ENCODE peak calls at places on chromosomes 4 and X, in seven cellular contexts. R, X, O, J, M, K and H are unnamed samples.

GRCh38 chr4:3041192-3042142 is 32.9 kb downstream of the HTT-AS start:
- DNase-seq in K (no peak), M (peak; percentile 9), O (no peak), X (peak; percentile 39), R (peak; percentile 64), J (peak; percentile 79), H (no peak)

GRCh38 chr4:168882650-168883233 is 127.3 kb downstream of the CBR4 start:
- DNase-seq in M (no peak), R (peak; percentile 70), K (no peak), O (no peak), X (peak; percentile 79), J (no peak), H (no peak)

GRCh38 chr4:108109997-108110416 is 58.7 kb downstream of the LEF1 start:
- DNase-seq in R (no peak), J (no peak), O (no peak), M (no peak), X (no peak), K (no peak), H (no peak)

GRCh38 chr4:85703098-85703497 is 228.1 kb downstream of the ARHGAP24 start:
- DNase-seq in M (no peak), O (no peak), J (no peak), K (no peak), X (no peak), R (no peak), H (no peak)

GRCh38 chrX:22486326-22486725 is 213.6 kb downstream of the CBLL2 start:
- DNase-seq in J (no peak), M (no peak), R (no peak), K (no peak), O (no peak), X (no peak), H (no peak)

GRCh38 chrX:134718329-134719317 is 60.4 kb upstream of the PLAC1 start:
- DNase-seq in X (peak; percentile 89), R (peak; percentile 60), M (peak; percentile 98), K (no peak), O (no peak), J (peak; percentile 49), H (no peak)

GRCh38 chr4:163556650-163557391 is 62.3 kb downstream of the TMA16 start:
- DNase-seq in X (no peak), R (no peak), M (no peak), J (no peak), O (no peak), K (no peak), H (no peak)

GRCh38 chr4:151407466-151408379 is 1.3 kb upstream of the FHIP1A start:
- DNase-seq in M (no peak), J (peak; percentile 68), R (no peak), K (no peak), O (peak; percentile 10), X (no peak), H (peak; percentile 14)

GRCh38 chrX:112011376-112011775 is 71.2 kb downstream of the TRPC5 start:
- DNase-seq in J (no peak), X (no peak), M (no peak), R (no peak), O (peak; percentile 70), K (no peak), H (no peak)

GRCh38 chrX:12360991-12361598 is 222.8 kb downstream of the FRMPD4 start:
- DNase-seq in M (no peak), K (no peak), X (peak; percentile 53), O (no peak), R (no peak), J (no peak), H (no peak)

GRCh38 chrX:8815460-8816065 is 14.4 kb upstream of the FAM9A start:
- DNase-seq in J (no peak), X (peak; percentile 42), O (peak; percentile 66), M (peak; percentile 12), K (no peak), R (peak; percentile 52), H (peak; percentile 41)

GRCh38 chr4:169070895-169071218 is 60.8 kb upstream of the CBR4 start:
- DNase-seq in M (no peak), R (no peak), O (no peak), X (no peak), J (no peak), K (no peak), H (no peak)

GRCh38 chr4:123807866-123808265 is 411.3 kb downstream of the SPRY1 start:
- DNase-seq in O (no peak), K (no peak), R (no peak), J (no peak), X (no peak), M (no peak), H (no peak)
- TF ChIP-seq CTCF in O (no peak), K (no peak), R (no peak), J (no peak), X (no peak), M (no peak), H (no peak)

DNA sequence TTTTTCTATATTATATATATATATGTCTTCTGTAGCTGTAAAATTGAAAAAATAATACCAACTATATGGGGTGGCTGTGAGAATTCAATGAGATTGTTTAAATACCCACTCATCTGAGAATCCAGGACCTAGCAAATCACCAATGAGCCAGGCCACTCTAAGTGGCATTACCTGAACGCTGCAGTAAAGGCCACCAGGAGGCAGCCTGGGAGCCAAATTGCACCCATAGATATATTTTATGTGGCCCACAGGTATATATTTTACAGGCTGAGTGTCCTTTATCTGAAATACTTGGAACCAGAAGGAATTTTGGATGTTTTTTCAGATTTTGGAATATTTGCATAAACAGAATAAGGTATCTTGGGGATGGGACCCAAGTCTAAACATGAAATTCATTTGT is 58.2 kb upstream of the C4orf50 start:
- DNase-seq in J (no peak), R (no peak), M (no peak), K (no peak), O (no peak), X (no peak), H (no peak)
- TF ChIP-seq CTCF in J (no peak), R (no peak), M (peak; percentile 3), K (no peak), O (peak; percentile 56), X (no peak), H (peak; percentile 26)

GRCh38 chr4:4574052-4574451 is 32.2 kb upstream of the STX18 start:
- DNase-seq in R (no peak), K (no peak), J (no peak), X (no peak), M (no peak), O (no peak), H (no peak)

GRCh38 chr4:4574792-4575191 is 32.9 kb upstream of the STX18 start:
- DNase-seq in O (peak; percentile 28), X (peak; percentile 86), K (peak; percentile 37), M (peak; percentile 44), R (peak; percentile 84), J (peak; percentile 60), H (peak; percentile 29)

GRCh38 chr4:4572821-4573220 is 31.0 kb upstream of the STX18 start:
- DNase-seq in X (peak; percentile 27), K (no peak), O (no peak), R (no peak), J (no peak), M (no peak), H (no peak)

GRCh38 chr4:4577359-4577875 is 35.6 kb upstream of the STX18 start:
- DNase-seq in K (no peak), O (no peak), X (no peak), J (no peak), R (no peak), M (no peak), H (no peak)

DNA sequence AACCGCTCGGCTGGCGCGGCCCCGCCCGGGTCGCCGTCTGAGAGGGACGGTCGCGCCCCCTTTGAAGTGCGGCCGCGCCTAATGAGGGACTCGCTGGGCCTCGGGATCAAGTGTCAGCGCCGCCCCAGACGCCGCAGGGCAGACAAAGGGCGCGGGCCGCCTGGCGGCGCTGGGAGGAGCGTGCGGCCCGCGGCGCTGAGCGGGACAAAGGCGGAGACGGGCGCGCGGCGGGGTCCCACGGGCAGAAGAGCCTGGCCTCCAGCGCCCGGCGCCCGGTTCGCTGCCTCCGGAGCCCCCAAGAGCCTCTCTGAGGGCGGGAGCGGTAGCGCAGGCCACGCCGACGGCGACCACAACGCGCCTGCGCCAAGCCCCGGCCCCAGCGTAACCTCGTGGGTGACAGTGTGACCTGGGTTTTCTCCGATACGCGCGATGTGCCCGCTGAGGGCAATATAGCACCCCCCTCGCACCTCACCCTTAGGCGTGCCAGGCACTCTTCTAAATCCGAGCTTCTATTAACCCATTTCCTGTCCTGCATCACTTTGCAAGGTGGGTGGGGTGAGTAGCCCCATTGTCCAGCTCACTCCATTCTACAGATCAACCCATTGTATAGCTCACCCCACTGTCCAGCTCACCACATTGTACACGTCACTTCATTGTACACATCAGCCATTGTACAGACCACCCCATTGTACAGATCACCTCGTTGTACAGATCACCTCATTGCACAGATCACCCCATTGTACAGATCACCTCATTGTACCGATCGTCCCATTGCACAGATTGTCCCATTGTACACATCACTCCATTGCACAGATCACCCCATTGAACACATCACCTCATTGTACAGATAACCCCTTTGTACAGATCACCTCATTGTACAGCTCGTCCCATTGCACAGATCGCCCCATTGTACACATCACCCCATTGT is 33.7 kb upstream of the STX18 start:
- DNase-seq in R (peak; percentile 6), M (no peak), X (peak; percentile 44), O (peak; percentile 96), K (peak; percentile 49), J (peak; percentile 84), H (peak; percentile 87)
- TF ChIP-seq CTCF in R (peak; percentile 31), M (peak; percentile 18), X (no peak), O (peak; percentile 52), K (peak; percentile 41), J (peak; percentile 58), H (peak; percentile 54)

GRCh38 chr4:1578968-1579833 is 104.9 kb downstream of the FAM53A start:
- DNase-seq in M (no peak), R (peak; percentile 48), K (peak; percentile 50), O (peak; percentile 85), X (peak; percentile 67), J (peak; percentile 91), H (peak; percentile 80)
- TF ChIP-seq CTCF in M (peak; percentile 28), R (peak; percentile 34), K (peak; percentile 77), O (peak; percentile 75), X (no peak), J (peak; percentile 69), H (peak; percentile 41)

GRCh38 chrX:50081282-50081955 is 119.4 kb downstream of the AKAP4 start:
- DNase-seq in X (peak; percentile 23), M (no peak), R (peak; percentile 5), K (no peak), O (peak; percentile 50), J (peak; percentile 62), H (peak; percentile 16)
- TF ChIP-seq CTCF in X (peak; percentile 33), M (peak; percentile 43), R (peak; percentile 43), K (no peak), O (peak; percentile 53), J (peak; percentile 31), H (no peak)